ENCODE peak calls at places on chromosomes 11 and 22, in ten cellular contexts. C is aorta, N is activated T-cell treated with anti-CD3 and anti-CD28 coated beads for 1 hour, S is lower lobe of right lung, V is HEK293T, H is ELR, F is Ammon's horn, R is OCI-M1, L is EL, O is AG04449. E is an unnamed sample.

GRCh38 chr11:57658023-57658361 is 430 bp downstream of the CLP1 start:
- DNase-seq in S (no peak), H (no peak), L (no peak), N (no peak), F (no peak), R (no peak), C (no peak), V (no peak), O (no peak), E (no peak)

GRCh38 chr11:87215236-87215635 is 177.5 kb downstream of the TMEM135 start:
- DNase-seq in N (no peak), L (peak; percentile 21), V (no peak), H (peak; percentile 50), O (no peak), S (no peak), C (no peak), R (peak; percentile 63), F (no peak), E (no peak)

GRCh38 chr11:122229078-122229477 is 113.1 kb upstream of the BLID start:
- DNase-seq in C (no peak), L (peak; percentile 30), O (no peak), H (no peak), N (no peak), S (no peak), V (no peak), F (no peak), R (no peak), E (no peak)

GRCh38 chr11:118135796-118136165 is 16.8 kb downstream of the SCN4B start:
- DNase-seq in C (no peak), L (no peak), R (no peak), O (no peak), N (no peak), S (no peak), F (no peak), V (no peak), H (no peak), E (no peak)

GRCh38 chr11:1953489-1954284 is 6.6 kb downstream of the MRPL23 start:
- DNase-seq in H (no peak), C (peak; percentile 40), S (peak; percentile 38), N (no peak), V (no peak), F (no peak), O (no peak), L (no peak), R (no peak), E (no peak)

GRCh38 chr11:624705-625635 is at the start of gene CDHR5:
- DNase-seq in S (peak; percentile 36), N (no peak), V (no peak), C (no peak), R (no peak), H (no peak), F (no peak), O (no peak), L (no peak), E (no peak)

GRCh38 chr11:73528420-73528819 is 69.5 kb downstream of the FAM168A start:
- DNase-seq in R (peak; percentile 90), F (peak; percentile 23), O (no peak), N (no peak), C (no peak), L (no peak), S (no peak), V (no peak), H (no peak), E (no peak)

GRCh38 chr11:1735271-1735670 is 15.1 kb downstream of the IFITM10 start:
- DNase-seq in S (no peak), O (no peak), C (peak; percentile 51), L (no peak), R (no peak), F (no peak), N (no peak), V (no peak), H (no peak), E (no peak)

GRCh38 chr22:38935023-38935422 is 22.4 kb upstream of the APOBEC3A start:
- DNase-seq in S (peak; percentile 94), F (no peak), N (no peak), R (no peak), C (no peak), L (no peak), O (no peak), H (no peak), V (no peak), E (no peak)

GRCh38 chr11:100235085-100235484 is 452.0 kb upstream of the ARHGAP42 start:
- DNase-seq in S (no peak), O (no peak), V (no peak), R (no peak), L (no peak), C (no peak), H (no peak), N (no peak), F (no peak), E (no peak)

GRCh38 chr22:43377486-43377995 is 34.3 kb upstream of the MPPED1 start:
- DNase-seq in F (no peak), O (no peak), R (no peak), N (no peak), L (no peak), C (no peak), S (peak; percentile 10), H (no peak), V (no peak), E (no peak)

GRCh38 chr22:29078036-29078868 is 5.4 kb downstream of the KREMEN1 start:
- DNase-seq in N (no peak), L (no peak), C (no peak), S (no peak), F (no peak), O (no peak), H (no peak), V (no peak), R (no peak), E (no peak)

GRCh38 chr11:128208329-128209220 is 378.8 kb downstream of the ETS1 start:
- DNase-seq in L (peak; percentile 93), R (no peak), H (peak; percentile 91), N (no peak), F (peak; percentile 27), C (peak; percentile 61), O (peak; percentile 74), S (no peak), V (no peak), E (no peak)

GRCh38 chr11:58549644-58550043 is 26.0 kb downstream of the LPXN start:
- DNase-seq in N (no peak), R (no peak), S (no peak), H (no peak), L (no peak), C (no peak), F (no peak), V (no peak), O (no peak), E (no peak)

GRCh38 chr22:47237890-47238480 is 475.5 kb downstream of the TBC1D22A start:
- DNase-seq in H (no peak), S (no peak), V (no peak), F (no peak), C (no peak), L (no peak), N (no peak), R (no peak), O (no peak), E (no peak)

GRCh38 chr22:40818747-40819662 is at the start of gene SLC25A17:
- DNase-seq in S (peak; percentile 92), F (peak; percentile 92), L (peak; percentile 87), V (peak; percentile 98), R (peak; percentile 93), O (no peak), C (peak; percentile 90), N (peak; percentile 86), H (peak; percentile 89), E (peak; percentile 78)

GRCh38 chr22:22951035-22951434 is 63.4 kb downstream of the IGLL5 start:
- DNase-seq in N (no peak), L (no peak), S (no peak), V (no peak), R (no peak), H (no peak), C (no peak), F (no peak), O (no peak), E (no peak)

GRCh38 chr11:96964661-96965060 is 574.8 kb downstream of the JRKL start:
- DNase-seq in O (no peak), N (no peak), L (no peak), H (peak; percentile 29), V (no peak), C (no peak), S (no peak), F (no peak), R (peak; percentile 91), E (no peak)

GRCh38 chr11:103091441-103091809 is 535 bp downstream of the DCUN1D5 start:
- DNase-seq in F (peak; percentile 37), V (peak; percentile 46), R (peak; percentile 64), N (peak; percentile 10), L (peak; percentile 49), O (no peak), S (peak; percentile 71), H (peak; percentile 66), C (peak; percentile 52), E (peak; percentile 27)

GRCh38 chr11:2525941-2526807 is 81.4 kb downstream of the KCNQ1 start:
- DNase-seq in C (peak; percentile 35), H (no peak), S (peak; percentile 35), L (no peak), O (no peak), N (no peak), R (no peak), F (no peak), V (no peak), E (peak; percentile 16)

GRCh38 chr11:76919887-76920746 is 59.4 kb downstream of the ACER3 start:
- DNase-seq in R (peak; percentile 99), L (peak; percentile 80), F (peak; percentile 91), C (peak; percentile 86), V (peak; percentile 70), S (peak; percentile 75), N (peak; percentile 21), O (peak; percentile 36), H (peak; percentile 87), E (peak; percentile 30)

GRCh38 chr11:22458141-22458540 is 120.0 kb downstream of the SLC17A6 start:
- DNase-seq in F (no peak), S (no peak), V (no peak), H (no peak), O (no peak), R (no peak), C (no peak), N (no peak), L (no peak), E (no peak)

GRCh38 chr22:46465793-46466192 is 71.6 kb downstream of the CELSR1 start:
- DNase-seq in F (no peak), L (no peak), H (no peak), C (no peak), N (no peak), V (no peak), S (peak; percentile 71), O (no peak), R (no peak), E (no peak)